ENCODE peak calls at places on chromosomes 16 and 17, in six cellular contexts. Y is endothelial cell of umbilical vein, F is HCT116, B is GM23248, R is MM.1S, N is fibroblast of lung. D is an unnamed sample. For H3K79me2, the result is how much of the 10 kb centered on the place peaks cover.

GRCh38 chr17:52751051-52751450 is 592.5 kb upstream of the CA10 start:
- DNase-seq in R (no peak), N (no peak), Y (no peak), F (no peak), B (no peak), D (no peak)

GRCh38 chr16:88549671-88550643 is 20.2 kb upstream of the ZC3H18 start:
- DNase-seq in R (no peak), Y (no peak), N (no peak), B (no peak), F (no peak), D (no peak)

GRCh38 chr17:34201225-34201624 is 53.9 kb upstream of the CCL2 start:
- DNase-seq in N (no peak), B (no peak), R (no peak), F (no peak), Y (no peak), D (no peak)

GRCh38 chr17:82408938-82409318 is 9.2 kb upstream of the HEXD start:
- DNase-seq in B (no peak), Y (no peak), N (no peak), R (no peak), F (no peak), D (no peak)

GRCh38 chr17:65039349-65039988 is 17.1 kb downstream of the GNA13 start:
- DNase-seq in R (peak), N (no peak), F (no peak), B (no peak), Y (no peak), D (peak)

GRCh38 chr17:64780096-64781012 is 118.2 kb upstream of the SMURF2 start:
- DNase-seq in N (no peak), F (peak), Y (peak), R (peak), B (peak), D (peak)

GRCh38 chr17:28076138-28076537 is 33.7 kb downstream of the NLK start:
- DNase-seq in F (no peak), R (no peak), N (no peak), B (no peak), Y (no peak), D (no peak)

GRCh38 chr17:9241371-9241712 is 220.0 kb downstream of the NTN1 start:
- DNase-seq in F (no peak), R (no peak), Y (no peak), B (peak), N (peak), D (no peak)

GRCh38 chr16:25007284-25007984 is 7.7 kb downstream of the ARHGAP17 start:
- DNase-seq in N (peak), Y (peak), B (peak), F (no peak), R (no peak), D (no peak)

GRCh38 chr17:74198694-74199093 is 4.8 kb upstream of the RPL38 start:
- DNase-seq in N (no peak), B (no peak), R (no peak), F (no peak), Y (no peak), D (no peak)

GRCh38 chr17:49843774-49844350 is 4.0 kb downstream of the TAC4 start:
- DNase-seq in R (no peak), N (no peak), F (no peak), Y (peak), B (no peak), D (no peak)

GRCh38 chr17:80187493-80187892 is 17.7 kb downstream of the CARD14 start:
- DNase-seq in R (no peak), N (peak), F (no peak), Y (no peak), B (peak), D (peak)

GRCh38 chr16:27994686-27995085 is 68.8 kb downstream of the GSG1L start:
- DNase-seq in F (no peak), Y (no peak), N (no peak), B (no peak), R (no peak), D (no peak)

GRCh38 chr16:85204242-85205010 is 92.2 kb upstream of the CIBAR2 start:
- DNase-seq in Y (peak), N (peak), B (peak), R (no peak), F (no peak), D (peak)

GRCh38 chr17:72038427-72038826 is 82.4 kb upstream of the SOX9 start:
- DNase-seq in N (no peak), B (no peak), Y (no peak), F (no peak), R (no peak), D (no peak)

GRCh38 chr16:86099326-86099725 is 200.4 kb downstream of the IRF8 start:
- DNase-seq in N (no peak), R (no peak), Y (no peak), B (no peak), F (no peak), D (no peak)

GRCh38 chr17:5099271-5099670 is 12.4 kb downstream of the ZNF232 start:
- DNase-seq in R (no peak), N (no peak), Y (no peak), B (no peak), F (no peak), D (no peak)

GRCh38 chr16:16092925-16093624 is 130.2 kb downstream of the ABCC6 start:
- DNase-seq in F (no peak), R (no peak), Y (no peak), N (peak), B (peak), D (no peak)

GRCh38 chr17:42553161-42553818 is 567 bp downstream of the HSD17B1 start:
- DNase-seq in F (no peak), Y (no peak), B (no peak), R (no peak), N (no peak), D (peak)

GRCh38 chr16:84836234-84836647 is 16.5 kb downstream of the CRISPLD2 start:
- DNase-seq in B (peak), Y (no peak), N (peak), R (no peak), F (no peak), D (peak)

GRCh38 chr16:89890200-89890599 is 16.8 kb downstream of the TCF25 start:
- DNase-seq in B (no peak), F (no peak), Y (no peak), N (no peak), R (no peak), D (peak)

GRCh38 chr17:10034719-10035475 is 129.8 kb upstream of the RCVRN start:
- DNase-seq in F (no peak), N (no peak), R (no peak), Y (no peak), B (no peak), D (no peak)

GRCh38 chr17:73013299-73013698 is 79.2 kb downstream of the SLC39A11 start:
- DNase-seq in R (no peak), F (no peak), N (no peak), Y (no peak), B (no peak), D (no peak)

GRCh38 chr17:63431939-63432804 is 13.9 kb downstream of the CYB561 start:
- DNase-seq in B (peak), F (no peak), Y (peak), N (peak), R (no peak), D (no peak)

GRCh38 chr16:89122322-89122831 is 28.7 kb downstream of the ACSF3 start:
- DNase-seq in N (no peak), Y (no peak), F (no peak), B (no peak), R (peak), D (no peak)

GRCh38 chr17:31510273-31511175 is 119.0 kb downstream of the RAB11FIP4 start:
- DNase-seq in N (no peak), R (no peak), F (no peak), Y (no peak), B (peak), D (no peak)

GRCh38 chr17:65172511-65173136 is 35.5 kb downstream of the RGS9 start:
- DNase-seq in R (no peak), B (no peak), N (no peak), Y (no peak), F (no peak), D (no peak)

GRCh38 chr17:55266051-55266957 is 1.5 kb downstream of the HLF start:
- DNase-seq in B (peak), R (no peak), F (no peak), N (no peak), Y (no peak), D (no peak)

GRCh38 chr17:68288804-68289203 is 2.1 kb downstream of the SLC16A6 start:
- DNase-seq in F (no peak), B (no peak), R (no peak), N (no peak), Y (no peak), D (no peak)

GRCh38 chr16:56744996-56745640 is 15.2 kb downstream of the NUP93 start:
- DNase-seq in F (no peak), Y (no peak), R (no peak), B (no peak), N (no peak), D (no peak)

GRCh38 chr17:72343911-72344310 is 223.1 kb downstream of the SOX9 start:
- DNase-seq in F (no peak), B (no peak), N (no peak), R (no peak), Y (no peak), D (no peak)

GRCh38 chr17:3049705-3050295 is 13.6 kb downstream of the OR1D5 start:
- DNase-seq in Y (no peak), F (no peak), N (no peak), R (no peak), B (peak), D (peak)

GRCh38 chr16:66859397-66860068 is 15.3 kb downstream of the CA7 start:
- DNase-seq in Y (no peak), N (no peak), F (no peak), R (no peak), B (no peak), D (no peak)

GRCh38 chr17:81031571-81032550 is 3.1 kb upstream of the BAIAP2 start:
- DNase-seq in Y (no peak), R (no peak), F (no peak), B (no peak), N (no peak), D (no peak)

GRCh38 chr17:35578929-35579448 is 618 bp upstream of the PEX12 start:
- DNase-seq in Y (no peak), N (no peak), R (peak), F (no peak), B (no peak), D (no peak)

GRCh38 chr16:81539009-81539820 is 94.6 kb downstream of the CMIP start:
- DNase-seq in F (no peak), N (no peak), R (no peak), Y (no peak), B (peak), D (no peak)

GRCh38 chr17:82718986-82719685 is 2.6 kb downstream of the FN3KRP start:
- DNase-seq in R (no peak), Y (no peak), F (no peak), N (no peak), B (no peak), D (no peak)

GRCh38 chr16:58644765-58645487 is 15.3 kb upstream of the CNOT1 start:
- DNase-seq in Y (no peak), F (no peak), N (no peak), B (no peak), R (no peak), D (peak)

GRCh38 chr17:77453613-77454559 is 313.1 kb downstream of the SEC14L1 start:
- DNase-seq in R (no peak), N (no peak), B (no peak), F (no peak), Y (no peak), D (peak)

GRCh38 chr16:2700786-2701185 is 18.5 kb downstream of the KCTD5 start:
- DNase-seq in F (no peak), Y (no peak), N (no peak), B (no peak), R (no peak), D (no peak)

GRCh38 chr16:2697401-2697948 is 15.2 kb downstream of the KCTD5 start:
- DNase-seq in Y (no peak), B (no peak), R (no peak), N (no peak), F (no peak), D (no peak)

GRCh38 chr16:2699791-2700600 is 17.7 kb downstream of the KCTD5 start:
- DNase-seq in F (no peak), Y (no peak), N (no peak), R (no peak), B (no peak), D (no peak)

GRCh38 chr16:2698103-2698870 is 16.0 kb downstream of the KCTD5 start:
- DNase-seq in R (no peak), Y (no peak), F (no peak), N (no peak), B (no peak), D (no peak)

GRCh38 chr16:2698996-2699750 is 16.9 kb downstream of the KCTD5 start:
- DNase-seq in N (no peak), F (no peak), Y (no peak), R (no peak), B (no peak), D (no peak)
- H3K79me2 ChIP-seq in N (under half), F (under half), Y (under half), R (under half), B (under half), D (under half)

DNA sequence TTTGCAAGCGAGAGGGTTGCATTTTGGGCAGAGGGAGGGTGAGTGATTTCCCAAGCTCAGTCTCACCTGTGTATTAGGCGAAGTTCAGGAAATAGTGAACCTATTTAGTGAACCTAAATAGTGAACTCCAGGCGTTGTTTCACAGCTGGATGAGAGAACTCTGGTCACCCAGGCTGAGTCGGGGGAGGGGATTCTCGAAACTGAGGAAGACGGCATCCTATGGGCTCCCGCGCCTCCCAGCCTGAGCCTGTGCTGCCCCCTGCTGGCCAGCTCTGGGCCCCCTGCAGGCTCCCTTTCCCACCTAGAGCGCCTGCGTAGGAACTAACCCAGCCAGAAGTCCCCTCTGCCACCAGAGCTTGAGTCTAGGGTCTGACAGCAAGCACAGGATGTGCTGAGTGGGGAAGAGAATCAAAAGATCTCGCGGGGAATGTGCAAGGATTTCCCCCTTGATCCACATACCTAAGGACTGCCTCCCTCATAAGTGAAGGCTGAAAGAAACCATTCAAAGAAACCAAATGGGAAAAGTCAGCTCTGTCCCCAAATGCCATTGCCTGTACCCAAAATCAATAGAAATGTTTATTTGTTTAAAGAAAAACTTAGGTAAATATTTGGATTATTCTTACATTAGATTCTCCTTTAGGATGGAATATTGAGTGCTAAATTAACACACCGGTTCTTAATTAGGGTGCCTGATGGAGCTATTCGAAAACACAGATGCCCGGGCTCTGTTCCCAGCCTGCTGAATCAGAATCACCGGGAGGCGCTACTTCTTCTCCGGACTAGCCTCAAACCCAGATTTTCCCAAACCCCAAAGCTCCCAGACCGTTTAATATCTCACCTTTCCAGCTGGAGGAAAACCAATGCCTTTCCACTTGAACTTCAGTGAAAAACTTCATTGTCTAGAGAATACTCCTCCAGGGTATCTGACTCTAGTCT is 14.8 kb upstream of the MARVELD3 start:
- DNase-seq in N (peak), R (peak), B (peak), Y (peak), F (peak), D (peak)
- TF ChIP-seq EZH2 in N (no peak), R (no peak), B (no peak), Y (no peak), F (no peak), D (no peak)

GRCh38 chr16:23757116-23757515 is 2.3 kb downstream of the CHP2 start:
- DNase-seq in R (no peak), F (no peak), B (no peak), Y (no peak), N (no peak), D (no peak)
- H3K79me2 ChIP-seq in R (under half), F (under half), B (under half), Y (under half), N (under half), D (under half)

DNA sequence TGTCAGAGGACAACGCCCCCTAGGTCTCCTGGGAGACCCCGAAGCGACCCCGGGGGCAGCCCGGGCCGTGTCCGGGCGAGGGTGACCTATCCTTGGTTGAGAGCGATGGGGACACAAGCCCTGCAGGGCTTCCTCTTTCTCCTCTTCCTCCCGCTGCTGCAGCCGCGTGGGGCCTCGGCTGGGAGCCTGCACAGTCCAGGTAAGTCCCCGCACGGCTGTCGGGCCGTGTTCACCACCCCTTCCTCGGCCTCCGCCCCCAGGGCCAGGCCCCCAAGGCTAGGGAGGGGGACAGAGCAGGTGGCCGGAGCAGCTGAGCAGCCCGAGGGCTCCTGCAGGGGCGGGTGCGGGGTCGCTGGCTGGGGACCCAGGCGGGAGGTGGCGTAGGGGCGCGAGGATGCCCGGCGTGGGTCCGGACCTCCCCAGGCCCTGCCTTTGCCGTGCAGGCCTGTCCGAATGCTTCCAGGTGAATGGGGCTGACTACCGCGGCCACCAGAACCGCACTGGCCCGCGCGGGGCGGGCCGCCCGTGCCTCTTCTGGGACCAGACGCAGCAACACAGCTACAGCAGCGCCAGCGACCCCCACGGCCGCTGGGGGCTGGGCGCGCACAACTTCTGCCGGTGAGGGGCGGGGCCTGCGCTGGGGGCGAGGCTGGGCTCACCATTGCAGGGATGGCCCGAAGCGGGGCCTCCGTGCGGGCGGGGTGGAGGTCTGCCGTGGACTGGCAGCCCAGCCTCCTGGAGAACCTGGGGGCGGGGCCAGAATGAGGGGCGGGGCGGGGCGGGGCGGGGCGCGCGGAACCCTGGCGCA is 545 bp downstream of the KREMEN2 start:
- DNase-seq in F (peak), N (no peak), B (peak), R (no peak), Y (no peak), D (peak)
- TF ChIP-seq EZH2 in F (no peak), N (peak), B (peak), R (no peak), Y (peak), D (no peak)

DNA sequence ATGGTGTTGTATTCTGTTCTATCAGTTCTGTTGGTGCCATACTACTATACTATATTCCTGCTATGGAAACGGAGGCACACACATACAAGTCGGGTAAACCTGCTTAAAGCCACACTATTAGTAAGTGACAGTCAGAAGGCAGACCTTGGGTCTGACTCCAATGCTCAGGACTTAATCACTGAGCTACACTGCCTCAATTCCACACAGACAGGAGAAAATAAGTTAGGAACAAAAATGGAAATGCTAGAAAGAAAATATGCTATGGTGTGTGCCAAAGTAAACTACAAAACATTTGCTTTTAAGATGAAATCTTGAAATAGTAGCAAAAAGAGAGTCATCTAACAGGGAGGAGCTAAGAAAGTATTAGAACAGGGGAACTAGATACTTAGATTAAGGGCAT is 48.1 kb downstream of the MYO1D start:
- DNase-seq in N (no peak), Y (no peak), B (peak), R (peak), F (no peak), D (no peak)
- H3K79me2 ChIP-seq in N (under half), Y (under half), B (half or more), R (half or more), F (under half), D (half or more)

GRCh38 chr17:57429966-57430365 is 173.6 kb downstream of the MSI2 start:
- DNase-seq in Y (no peak), R (no peak), N (no peak), F (no peak), B (no peak), D (no peak)
- TF ChIP-seq EZH2 in Y (no peak), R (no peak), N (no peak), F (no peak), B (no peak), D (no peak)

DNA sequence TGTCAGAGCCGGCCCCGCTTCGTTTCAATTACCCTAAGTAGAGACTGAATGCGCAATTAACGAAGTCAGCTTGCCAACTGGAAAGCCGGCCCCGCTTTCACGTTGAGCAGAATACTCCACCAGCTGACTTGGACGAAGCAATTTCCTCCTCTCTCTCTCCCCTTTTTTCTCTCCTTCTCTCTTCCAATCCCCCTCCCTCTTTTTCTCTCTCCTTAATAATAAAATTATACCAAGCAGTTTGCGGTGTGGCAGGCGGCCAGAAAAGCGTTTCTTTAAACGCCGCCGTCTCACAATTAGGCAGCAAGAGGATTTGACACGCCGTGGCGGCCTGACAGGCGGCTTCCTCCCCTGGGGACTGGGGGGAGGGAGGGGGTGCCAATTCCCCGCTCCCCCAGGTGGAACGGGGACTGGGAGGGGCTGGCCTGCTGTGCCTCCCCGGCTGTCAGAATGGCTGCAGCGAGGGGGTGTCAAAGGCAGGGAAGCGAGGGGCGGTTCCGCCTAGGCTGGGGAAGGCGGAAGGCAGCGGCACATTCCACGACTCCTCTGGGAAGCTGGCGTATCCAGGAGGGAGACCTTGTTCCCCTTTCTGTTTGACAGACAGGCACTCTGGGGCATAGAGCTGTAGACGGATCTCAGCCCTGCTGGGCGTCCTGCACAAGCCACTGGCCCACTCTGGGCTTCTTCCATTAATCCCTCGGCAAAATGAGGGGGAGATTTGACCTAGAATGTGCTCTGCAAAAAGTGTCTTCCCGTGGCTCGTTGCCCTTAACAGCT is 52.8 kb downstream of the SREBF1 start:
- DNase-seq in Y (peak), R (no peak), B (peak), F (no peak), N (peak), D (no peak)
- H3K79me2 ChIP-seq in Y (under half), R (under half), B (under half), F (under half), N (under half), D (half or more)